ENCODE peak calls at places on chromosomes 13 and 19, in ten cellular contexts. One of them, this sample, is unnamed.

GRCh38 chr19:54608205-54608604 is 14.8 kb downstream of the LILRA1 start:
- DNase-seq in suprapubic skin: no peak
- DNase-seq in lower lobe of right lung: no peak
- DNase-seq in mammary epithelial cell: no peak
- DNase-seq in fibroblast of pulmonary artery: no peak
- DNase-seq in heart right ventricle: no peak
- DNase-seq in CD4-positive, alpha-beta T cell: no peak
- DNase-seq in astrocyte of the spinal cord: no peak
- DNase-seq in OCI-LY7: no peak
- DNase-seq in thoracic aorta: no peak
- DNase-seq in this sample: no peak

GRCh38 chr13:20080377-20081164 is 80.3 kb downstream of the GJA3 start:
- DNase-seq in OCI-LY7: no peak
- DNase-seq in fibroblast of pulmonary artery: no peak
- DNase-seq in heart right ventricle: no peak
- DNase-seq in suprapubic skin: no peak
- DNase-seq in lower lobe of right lung: no peak
- DNase-seq in mammary epithelial cell: no peak
- DNase-seq in thoracic aorta: no peak
- DNase-seq in CD4-positive, alpha-beta T cell: no peak
- DNase-seq in astrocyte of the spinal cord: no peak
- DNase-seq in this sample: no peak

GRCh38 chr13:89584058-89584457 is 1763.4 kb upstream of the MIR17HG start:
- DNase-seq in OCI-LY7: no peak
- DNase-seq in fibroblast of pulmonary artery: peak; percentile 14
- DNase-seq in astrocyte of the spinal cord: peak; percentile 25
- DNase-seq in suprapubic skin: no peak
- DNase-seq in mammary epithelial cell: no peak
- DNase-seq in lower lobe of right lung: no peak
- DNase-seq in heart right ventricle: no peak
- DNase-seq in CD4-positive, alpha-beta T cell: no peak
- DNase-seq in thoracic aorta: no peak
- DNase-seq in this sample: no peak

GRCh38 chr19:35098413-35099049 is 17.1 kb upstream of the FXYD3 start:
- DNase-seq in fibroblast of pulmonary artery: no peak
- DNase-seq in suprapubic skin: no peak
- DNase-seq in astrocyte of the spinal cord: no peak
- DNase-seq in mammary epithelial cell: peak; percentile 83
- DNase-seq in thoracic aorta: no peak
- DNase-seq in heart right ventricle: no peak
- DNase-seq in OCI-LY7: no peak
- DNase-seq in CD4-positive, alpha-beta T cell: no peak
- DNase-seq in lower lobe of right lung: no peak
- DNase-seq in this sample: no peak

GRCh38 chr19:31232871-31233270 is 116.4 kb downstream of the TSHZ3 start:
- DNase-seq in thoracic aorta: no peak
- DNase-seq in astrocyte of the spinal cord: peak; percentile 94
- DNase-seq in OCI-LY7: no peak
- DNase-seq in heart right ventricle: no peak
- DNase-seq in suprapubic skin: no peak
- DNase-seq in mammary epithelial cell: peak; percentile 7
- DNase-seq in lower lobe of right lung: no peak
- DNase-seq in fibroblast of pulmonary artery: peak; percentile 90
- DNase-seq in CD4-positive, alpha-beta T cell: no peak
- DNase-seq in this sample: peak; percentile 88

GRCh38 chr19:11205939-11206570 is 8.7 kb upstream of the KANK2 start:
- DNase-seq in suprapubic skin: no peak
- DNase-seq in mammary epithelial cell: no peak
- DNase-seq in thoracic aorta: no peak
- DNase-seq in fibroblast of pulmonary artery: no peak
- DNase-seq in CD4-positive, alpha-beta T cell: no peak
- DNase-seq in heart right ventricle: no peak
- DNase-seq in lower lobe of right lung: no peak
- DNase-seq in OCI-LY7: peak; percentile 85
- DNase-seq in astrocyte of the spinal cord: no peak
- DNase-seq in this sample: no peak

GRCh38 chr13:99895999-99896695 is 75.4 kb downstream of the ZIC5 start:
- DNase-seq in heart right ventricle: no peak
- DNase-seq in CD4-positive, alpha-beta T cell: no peak
- DNase-seq in thoracic aorta: no peak
- DNase-seq in OCI-LY7: no peak
- DNase-seq in astrocyte of the spinal cord: no peak
- DNase-seq in mammary epithelial cell: no peak
- DNase-seq in lower lobe of right lung: no peak
- DNase-seq in suprapubic skin: no peak
- DNase-seq in fibroblast of pulmonary artery: no peak
- DNase-seq in this sample: no peak

GRCh38 chr13:54836273-54836672 is 1807.7 kb downstream of the OLFM4 start:
- DNase-seq in astrocyte of the spinal cord: no peak
- DNase-seq in lower lobe of right lung: no peak
- DNase-seq in heart right ventricle: no peak
- DNase-seq in fibroblast of pulmonary artery: no peak
- DNase-seq in thoracic aorta: no peak
- DNase-seq in CD4-positive, alpha-beta T cell: no peak
- DNase-seq in mammary epithelial cell: no peak
- DNase-seq in OCI-LY7: no peak
- DNase-seq in suprapubic skin: no peak
- DNase-seq in this sample: no peak

GRCh38 chr19:4014541-4015491 is 7.3 kb downstream of the PIAS4 start:
- DNase-seq in OCI-LY7: peak; percentile 14
- DNase-seq in astrocyte of the spinal cord: no peak
- DNase-seq in thoracic aorta: no peak
- DNase-seq in suprapubic skin: no peak
- DNase-seq in mammary epithelial cell: no peak
- DNase-seq in heart right ventricle: peak; percentile 70
- DNase-seq in CD4-positive, alpha-beta T cell: peak; percentile 34
- DNase-seq in lower lobe of right lung: no peak
- DNase-seq in fibroblast of pulmonary artery: no peak
- DNase-seq in this sample: no peak

GRCh38 chr19:50406156-50406820 is 12.4 kb upstream of the SPIB start:
- DNase-seq in suprapubic skin: no peak
- DNase-seq in heart right ventricle: no peak
- DNase-seq in mammary epithelial cell: no peak
- DNase-seq in fibroblast of pulmonary artery: no peak
- DNase-seq in thoracic aorta: no peak
- DNase-seq in OCI-LY7: no peak
- DNase-seq in astrocyte of the spinal cord: no peak
- DNase-seq in CD4-positive, alpha-beta T cell: no peak
- DNase-seq in lower lobe of right lung: no peak
- DNase-seq in this sample: no peak

GRCh38 chr19:50399368-50399745 is 15.2 kb downstream of the POLD1 start:
- DNase-seq in lower lobe of right lung: no peak
- DNase-seq in OCI-LY7: no peak
- DNase-seq in astrocyte of the spinal cord: no peak
- DNase-seq in mammary epithelial cell: no peak
- DNase-seq in fibroblast of pulmonary artery: no peak
- DNase-seq in suprapubic skin: no peak
- DNase-seq in heart right ventricle: no peak
- DNase-seq in thoracic aorta: no peak
- DNase-seq in CD4-positive, alpha-beta T cell: no peak
- DNase-seq in this sample: no peak

GRCh38 chr19:50402544-50403301 is 16.0 kb upstream of the SPIB start:
- DNase-seq in mammary epithelial cell: no peak
- DNase-seq in heart right ventricle: no peak
- DNase-seq in thoracic aorta: no peak
- DNase-seq in suprapubic skin: no peak
- DNase-seq in lower lobe of right lung: no peak
- DNase-seq in fibroblast of pulmonary artery: no peak
- DNase-seq in astrocyte of the spinal cord: no peak
- DNase-seq in OCI-LY7: no peak
- DNase-seq in CD4-positive, alpha-beta T cell: no peak
- DNase-seq in this sample: no peak

GRCh38 chr19:50398675-50399367 is 14.7 kb downstream of the POLD1 start:
- DNase-seq in lower lobe of right lung: no peak
- DNase-seq in CD4-positive, alpha-beta T cell: no peak
- DNase-seq in astrocyte of the spinal cord: no peak
- DNase-seq in thoracic aorta: no peak
- DNase-seq in suprapubic skin: no peak
- DNase-seq in mammary epithelial cell: no peak
- DNase-seq in heart right ventricle: no peak
- DNase-seq in OCI-LY7: no peak
- DNase-seq in fibroblast of pulmonary artery: no peak
- DNase-seq in this sample: no peak

DNA sequence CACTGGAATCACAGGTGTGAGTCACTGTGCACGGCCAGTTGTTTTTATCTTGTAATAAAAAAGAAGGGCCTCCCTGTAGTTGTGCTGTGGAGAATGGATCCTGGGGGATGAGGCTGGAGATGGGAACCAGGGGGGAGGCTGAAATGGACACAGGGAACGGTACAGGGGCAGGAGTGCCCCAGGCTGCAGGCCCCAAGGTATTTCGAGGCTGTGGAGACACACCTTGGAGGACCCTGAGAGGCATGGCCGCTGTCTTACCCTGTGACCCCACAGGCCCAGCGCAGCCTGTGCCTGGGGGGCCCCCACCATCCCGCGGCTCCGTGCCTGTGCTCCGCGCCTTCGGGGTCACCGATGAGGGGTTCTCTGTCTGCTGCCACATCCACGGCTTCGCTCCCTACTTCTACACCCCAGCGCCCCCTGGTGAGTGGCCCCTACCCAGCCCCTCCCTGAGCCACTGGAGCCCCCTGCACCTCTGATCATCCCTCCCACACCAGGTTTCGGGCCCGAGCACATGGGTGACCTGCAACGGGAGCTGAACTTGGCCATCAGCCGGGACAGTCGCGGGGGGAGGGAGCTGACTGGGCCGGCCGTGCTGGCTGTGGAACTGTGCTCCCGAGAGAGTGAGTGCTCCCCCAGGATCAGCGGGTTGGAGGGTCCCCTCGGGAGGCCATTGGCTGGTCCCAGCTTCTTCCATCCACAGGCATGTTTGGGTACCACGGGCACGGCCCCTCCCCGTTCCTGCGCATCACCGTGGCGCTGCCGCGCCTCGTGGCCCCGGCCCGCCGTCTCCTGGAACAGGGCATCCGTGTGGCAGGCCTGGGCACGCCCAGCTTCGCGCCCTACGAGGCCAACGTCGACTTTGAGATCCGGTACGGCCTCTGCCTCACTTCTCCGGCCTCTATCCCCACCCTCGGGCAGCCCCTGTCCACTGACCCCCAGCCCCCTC is 17.0 kb upstream of the SPIB start:
- DNase-seq in mammary epithelial cell: no peak
- DNase-seq in lower lobe of right lung: no peak
- DNase-seq in CD4-positive, alpha-beta T cell: no peak
- DNase-seq in OCI-LY7: no peak
- DNase-seq in thoracic aorta: no peak
- DNase-seq in astrocyte of the spinal cord: no peak
- DNase-seq in suprapubic skin: no peak
- DNase-seq in fibroblast of pulmonary artery: no peak
- DNase-seq in heart right ventricle: no peak
- DNase-seq in this sample: no peak
- TF ChIP-seq CTCF in mammary epithelial cell: no peak
- TF ChIP-seq CTCF in lower lobe of right lung: no peak
- TF ChIP-seq CTCF in CD4-positive, alpha-beta T cell: no peak
- TF ChIP-seq CTCF in OCI-LY7: peak; percentile 35
- TF ChIP-seq CTCF in thoracic aorta: no peak
- TF ChIP-seq CTCF in astrocyte of the spinal cord: no peak
- TF ChIP-seq CTCF in suprapubic skin: no peak
- TF ChIP-seq CTCF in fibroblast of pulmonary artery: no peak
- TF ChIP-seq CTCF in heart right ventricle: no peak
- TF ChIP-seq CTCF in this sample: peak; percentile 17

GRCh38 chr19:20051841-20052768 is 12.8 kb upstream of the ZNF682 start:
- DNase-seq in heart right ventricle: peak; percentile 95
- DNase-seq in CD4-positive, alpha-beta T cell: peak; percentile 33
- DNase-seq in OCI-LY7: no peak
- DNase-seq in mammary epithelial cell: peak; percentile 99
- DNase-seq in fibroblast of pulmonary artery: peak; percentile 99
- DNase-seq in suprapubic skin: peak; percentile 96
- DNase-seq in astrocyte of the spinal cord: peak; percentile 99
- DNase-seq in thoracic aorta: peak; percentile 89
- DNase-seq in lower lobe of right lung: peak; percentile 96
- DNase-seq in this sample: peak; percentile 97
- TF ChIP-seq CTCF in heart right ventricle: peak; percentile 27
- TF ChIP-seq CTCF in CD4-positive, alpha-beta T cell: no peak
- TF ChIP-seq CTCF in OCI-LY7: no peak
- TF ChIP-seq CTCF in mammary epithelial cell: no peak
- TF ChIP-seq CTCF in fibroblast of pulmonary artery: no peak
- TF ChIP-seq CTCF in suprapubic skin: no peak
- TF ChIP-seq CTCF in astrocyte of the spinal cord: no peak
- TF ChIP-seq CTCF in thoracic aorta: no peak
- TF ChIP-seq CTCF in lower lobe of right lung: peak; percentile 10
- TF ChIP-seq CTCF in this sample: no peak

GRCh38 chr19:29117926-29118325 is 95.0 kb downstream of the UQCRFS1 start:
- DNase-seq in thoracic aorta: no peak
- DNase-seq in CD4-positive, alpha-beta T cell: no peak
- DNase-seq in astrocyte of the spinal cord: no peak
- DNase-seq in heart right ventricle: no peak
- DNase-seq in suprapubic skin: no peak
- DNase-seq in fibroblast of pulmonary artery: no peak
- DNase-seq in OCI-LY7: no peak
- DNase-seq in mammary epithelial cell: no peak
- DNase-seq in lower lobe of right lung: no peak
- DNase-seq in this sample: no peak

GRCh38 chr19:29120471-29120870 is 92.5 kb downstream of the UQCRFS1 start:
- DNase-seq in fibroblast of pulmonary artery: no peak
- DNase-seq in CD4-positive, alpha-beta T cell: no peak
- DNase-seq in astrocyte of the spinal cord: no peak
- DNase-seq in lower lobe of right lung: no peak
- DNase-seq in thoracic aorta: no peak
- DNase-seq in OCI-LY7: no peak
- DNase-seq in suprapubic skin: no peak
- DNase-seq in heart right ventricle: no peak
- DNase-seq in mammary epithelial cell: no peak
- DNase-seq in this sample: no peak

GRCh38 chr19:29118384-29118783 is 94.6 kb downstream of the UQCRFS1 start:
- DNase-seq in heart right ventricle: no peak
- DNase-seq in OCI-LY7: no peak
- DNase-seq in astrocyte of the spinal cord: no peak
- DNase-seq in fibroblast of pulmonary artery: no peak
- DNase-seq in mammary epithelial cell: no peak
- DNase-seq in thoracic aorta: no peak
- DNase-seq in lower lobe of right lung: no peak
- DNase-seq in CD4-positive, alpha-beta T cell: no peak
- DNase-seq in suprapubic skin: peak; percentile 24
- DNase-seq in this sample: no peak

GRCh38 chr19:29121684-29122083 is 91.3 kb downstream of the UQCRFS1 start:
- DNase-seq in astrocyte of the spinal cord: no peak
- DNase-seq in suprapubic skin: peak; percentile 52
- DNase-seq in OCI-LY7: no peak
- DNase-seq in mammary epithelial cell: no peak
- DNase-seq in heart right ventricle: no peak
- DNase-seq in CD4-positive, alpha-beta T cell: no peak
- DNase-seq in fibroblast of pulmonary artery: no peak
- DNase-seq in thoracic aorta: no peak
- DNase-seq in lower lobe of right lung: no peak
- DNase-seq in this sample: no peak

GRCh38 chr19:29119582-29119981 is 93.4 kb downstream of the UQCRFS1 start:
- DNase-seq in thoracic aorta: no peak
- DNase-seq in OCI-LY7: no peak
- DNase-seq in suprapubic skin: peak; percentile 48
- DNase-seq in lower lobe of right lung: no peak
- DNase-seq in heart right ventricle: no peak
- DNase-seq in astrocyte of the spinal cord: no peak
- DNase-seq in mammary epithelial cell: no peak
- DNase-seq in CD4-positive, alpha-beta T cell: no peak
- DNase-seq in fibroblast of pulmonary artery: no peak
- DNase-seq in this sample: peak; percentile 6
- TF ChIP-seq CTCF in thoracic aorta: no peak
- TF ChIP-seq CTCF in OCI-LY7: no peak
- TF ChIP-seq CTCF in suprapubic skin: no peak
- TF ChIP-seq CTCF in lower lobe of right lung: no peak
- TF ChIP-seq CTCF in heart right ventricle: peak; percentile 39
- TF ChIP-seq CTCF in astrocyte of the spinal cord: no peak
- TF ChIP-seq CTCF in mammary epithelial cell: no peak
- TF ChIP-seq CTCF in CD4-positive, alpha-beta T cell: no peak
- TF ChIP-seq CTCF in fibroblast of pulmonary artery: no peak
- TF ChIP-seq CTCF in this sample: peak; percentile 44

GRCh38 chr13:102564564-102564963 is 32.2 kb upstream of the TPP2 start:
- DNase-seq in suprapubic skin: no peak
- DNase-seq in CD4-positive, alpha-beta T cell: no peak
- DNase-seq in OCI-LY7: no peak
- DNase-seq in fibroblast of pulmonary artery: no peak
- DNase-seq in lower lobe of right lung: no peak
- DNase-seq in heart right ventricle: no peak
- DNase-seq in thoracic aorta: no peak
- DNase-seq in astrocyte of the spinal cord: no peak
- DNase-seq in mammary epithelial cell: no peak
- DNase-seq in this sample: no peak
- TF ChIP-seq CTCF in suprapubic skin: no peak
- TF ChIP-seq CTCF in CD4-positive, alpha-beta T cell: no peak
- TF ChIP-seq CTCF in OCI-LY7: no peak
- TF ChIP-seq CTCF in fibroblast of pulmonary artery: no peak
- TF ChIP-seq CTCF in lower lobe of right lung: no peak
- TF ChIP-seq CTCF in heart right ventricle: no peak
- TF ChIP-seq CTCF in thoracic aorta: no peak
- TF ChIP-seq CTCF in astrocyte of the spinal cord: no peak
- TF ChIP-seq CTCF in mammary epithelial cell: no peak
- TF ChIP-seq CTCF in this sample: no peak